ENCODE peak calls at places on chromosomes 1 and 21, in nine cellular contexts. T is CD4-positive, alpha-beta memory T cell; F is neuronal stem cell; I is BE2C; Y is stimulated activated naive CD8-positive, alpha-beta T cell treated with anti-CD3 and anti-CD28 coated beads, Interleukin-15, Interleukin-2, amounts not matched to agents 100 U/mL and 50 U/mL, for 24 hours; Z is Ammon's horn; G is left lung; L is HuH-7.5; S is A549. E is an unnamed sample.

GRCh38 chr1:76234061-76234460 is 159.5 kb downstream of the ST6GALNAC3 start:
- DNase-seq in T (no peak), F (no peak), I (no peak), Y (no peak), Z (no peak), G (no peak), L (no peak), S (no peak), E (no peak)

GRCh38 chr1:55127827-55128343 is 87.3 kb downstream of the USP24 start:
- DNase-seq in T (no peak), F (no peak), I (no peak), Y (peak), Z (no peak), G (no peak), L (no peak), S (peak), E (peak)

GRCh38 chr1:204983881-204984280 is 59.1 kb upstream of the CNTN2 start:
- DNase-seq in T (no peak), F (no peak), I (no peak), Y (no peak), Z (no peak), G (no peak), L (no peak), S (no peak), E (no peak)

GRCh38 chr1:941027-941587 is 17.4 kb downstream of the SAMD11 start:
- DNase-seq in T (no peak), F (no peak), I (no peak), Y (no peak), Z (no peak), G (no peak), L (no peak), S (no peak), E (no peak)

GRCh38 chr1:97980530-97980929 is 59.7 kb upstream of the DPYD start:
- DNase-seq in T (no peak), F (no peak), I (no peak), Y (no peak), Z (no peak), G (no peak), L (no peak), S (no peak), E (no peak)

GRCh38 chr1:163673756-163674155 is 352.0 kb downstream of the NUF2 start:
- DNase-seq in T (no peak), F (no peak), I (no peak), Y (no peak), Z (no peak), G (no peak), L (no peak), S (no peak), E (peak)

GRCh38 chr1:25642710-25643109 is 26.1 kb downstream of the MAN1C1 start:
- DNase-seq in T (peak), F (no peak), I (no peak), Y (peak), Z (peak), G (no peak), L (no peak), S (no peak), E (peak)

GRCh38 chr1:8004803-8005573 is 21.1 kb downstream of the ERRFI1 start:
- DNase-seq in T (no peak), F (no peak), I (peak), Y (no peak), Z (peak), G (peak), L (no peak), S (peak), E (peak)

GRCh38 chr21:45971487-45972352 is 9.8 kb upstream of the COL6A1 start:
- DNase-seq in T (no peak), F (no peak), I (peak), Y (no peak), Z (no peak), G (peak), L (peak), S (no peak), E (no peak)

GRCh38 chr1:46187106-46187869 is 10.9 kb downstream of the POMGNT1 start:
- DNase-seq in T (no peak), F (no peak), I (no peak), Y (no peak), Z (no peak), G (no peak), L (no peak), S (no peak), E (no peak)

GRCh38 chr1:161190962-161191521 is 7.8 kb downstream of the ADAMTS4 start:
- DNase-seq in T (no peak), F (no peak), I (peak), Y (no peak), Z (no peak), G (no peak), L (no peak), S (no peak), E (no peak)

GRCh38 chr1:163692266-163692665 is 370.5 kb downstream of the NUF2 start:
- DNase-seq in T (no peak), F (no peak), I (no peak), Y (no peak), Z (no peak), G (peak), L (no peak), S (no peak), E (no peak)

GRCh38 chr1:242827538-242827937 is 303.0 kb upstream of the PLD5 start:
- DNase-seq in T (no peak), F (no peak), I (no peak), Y (no peak), Z (peak), G (no peak), L (no peak), S (peak), E (no peak)

GRCh38 chr1:247332215-247332900 is 691 bp upstream of the ZNF496 start:
- DNase-seq in T (peak), F (peak), I (peak), Y (peak), Z (peak), G (peak), L (peak), S (peak), E (peak)

GRCh38 chr1:212901290-212901689 is 43.2 kb downstream of the FLVCR1 start:
- DNase-seq in T (no peak), F (no peak), I (no peak), Y (no peak), Z (no peak), G (no peak), L (no peak), S (no peak), E (no peak)

GRCh38 chr1:221794079-221794670 is 52.3 kb upstream of the DUSP10 start:
- DNase-seq in T (peak), F (no peak), I (no peak), Y (peak), Z (no peak), G (no peak), L (no peak), S (no peak), E (no peak)

GRCh38 chr21:46100426-46100825 is 2.5 kb downstream of the COL6A2 start:
- DNase-seq in T (no peak), F (no peak), I (no peak), Y (no peak), Z (no peak), G (no peak), L (no peak), S (no peak), E (no peak)

GRCh38 chr1:56190975-56191768 is 388.2 kb downstream of the PLPP3 start:
- DNase-seq in T (no peak), F (no peak), I (no peak), Y (no peak), Z (no peak), G (no peak), L (no peak), S (peak), E (peak)